ENCODE peak calls at places on chromosomes 2 and 18, in eight cellular contexts. N is psoas muscle; G is lower lobe of right lung; V is activated naive CD4-positive, alpha-beta T cell; O is C1 segment of cervical spinal cord; A is thyroid gland; X is central memory CD4-positive, alpha-beta T cell; I is heart right ventricle. L is an unnamed sample.

GRCh38 chr2:168912466-168913170 is 11.5 kb downstream of the G6PC2 start:
- DNase-seq in N (peak), G (no peak), V (no peak), O (no peak), A (peak), X (no peak), I (peak), L (peak)

GRCh38 chr2:56671973-56672569 is 488.3 kb downstream of the CCDC85A start:
- DNase-seq in N (no peak), G (no peak), V (no peak), O (no peak), A (no peak), X (no peak), I (no peak), L (no peak)

GRCh38 chr2:42337846-42338566 is 23.0 kb downstream of the COX7A2L start:
- DNase-seq in N (no peak), G (no peak), V (no peak), O (no peak), A (no peak), X (no peak), I (no peak), L (no peak)

GRCh38 chr2:65416945-65417344 is 15.5 kb downstream of the SPRED2 start:
- DNase-seq in N (no peak), G (peak), V (no peak), O (no peak), A (no peak), X (no peak), I (no peak), L (no peak)

GRCh38 chr18:75811156-75811555 is 383.7 kb upstream of the SMIM21 start:
- DNase-seq in N (no peak), G (no peak), V (no peak), O (no peak), A (peak), X (no peak), I (no peak), L (no peak)

GRCh38 chr2:159004849-159005248 is 36.4 kb downstream of the TANC1 start:
- DNase-seq in N (no peak), G (no peak), V (no peak), O (no peak), A (no peak), X (no peak), I (no peak), L (no peak)

GRCh38 chr2:231717281-231718180 is 9.2 kb downstream of the PTMA start:
- DNase-seq in N (no peak), G (peak), V (no peak), O (no peak), A (no peak), X (peak), I (no peak), L (no peak)

GRCh38 chr2:199775297-199775696 is 75.7 kb downstream of the FTCDNL1 start:
- DNase-seq in N (no peak), G (no peak), V (no peak), O (no peak), A (no peak), X (no peak), I (no peak), L (no peak)

GRCh38 chr2:16166327-16166981 is 226.1 kb downstream of the MYCN start:
- DNase-seq in N (no peak), G (no peak), V (no peak), O (no peak), A (no peak), X (no peak), I (no peak), L (no peak)

GRCh38 chr2:68726608-68727367 is 7.8 kb upstream of the ARHGAP25 start:
- DNase-seq in N (no peak), G (no peak), V (peak), O (no peak), A (peak), X (peak), I (no peak), L (no peak)

GRCh38 chr2:9179572-9180201 is 26.9 kb upstream of the ASAP2 start:
- DNase-seq in N (peak), G (no peak), V (no peak), O (no peak), A (no peak), X (no peak), I (no peak), L (no peak)

GRCh38 chr2:23867449-23867848 is 59.5 kb downstream of the ATAD2B start:
- DNase-seq in N (no peak), G (no peak), V (no peak), O (no peak), A (no peak), X (no peak), I (no peak), L (no peak)

GRCh38 chr2:111522231-111522768 is 361.7 kb downstream of the ANAPC1 start:
- DNase-seq in N (peak), G (no peak), V (no peak), O (no peak), A (no peak), X (no peak), I (no peak), L (no peak)

GRCh38 chr2:3692375-3692774 is 11.0 kb upstream of the DCDC2C start:
- DNase-seq in N (no peak), G (no peak), V (no peak), O (no peak), A (no peak), X (no peak), I (no peak), L (no peak)

GRCh38 chr2:225074366-225074765 is 32.1 kb upstream of the DOCK10 start:
- DNase-seq in N (no peak), G (no peak), V (no peak), O (no peak), A (no peak), X (no peak), I (no peak), L (no peak)

GRCh38 chr2:23835423-23835822 is 91.5 kb downstream of the ATAD2B start:
- DNase-seq in N (no peak), G (no peak), V (no peak), O (no peak), A (no peak), X (no peak), I (no peak), L (no peak)

GRCh38 chr18:67783215-67783946 is 266.9 kb upstream of the DSEL start:
- DNase-seq in N (no peak), G (no peak), V (no peak), O (no peak), A (no peak), X (no peak), I (no peak), L (no peak)

GRCh38 chr2:206836722-206837121 is 71.3 kb downstream of the FASTKD2 start:
- DNase-seq in N (no peak), G (no peak), V (no peak), O (no peak), A (no peak), X (no peak), I (no peak), L (no peak)

GRCh38 chr18:57837917-57838548 is 34.9 kb upstream of the ATP8B1 start:
- DNase-seq in N (no peak), G (no peak), V (no peak), O (no peak), A (peak), X (no peak), I (no peak), L (no peak)